ENCODE peak calls at places on chromosome 20, in ten cellular contexts. C is OCI-LY7, Y is left lung, R is H7, X is AG10803, M is GM23248, P is heart right ventricle, L is dorsolateral prefrontal cortex, J is SK-N-SH, E is IMR-90. A is an unnamed sample.

GRCh38 chr20:46965477-46965876 is 70.8 kb downstream of the EYA2 start:
- DNase-seq in C (no peak), Y (no peak), R (no peak), X (no peak), M (no peak), P (no peak), L (no peak), J (no peak), E (no peak), A (no peak)

GRCh38 chr20:33798444-33798843 is 12.7 kb upstream of the CHMP4B start:
- DNase-seq in C (no peak), Y (no peak), R (no peak), X (no peak), M (no peak), P (no peak), L (no peak), J (no peak), E (no peak), A (no peak)

GRCh38 chr20:34475979-34476736 is 40.1 kb upstream of the DYNLRB1 start:
- DNase-seq in C (peak), Y (peak), R (peak), X (peak), M (peak), P (peak), L (peak), J (peak), E (peak), A (no peak)

GRCh38 chr20:61436674-61437279 is 184.7 kb downstream of the CDH4 start:
- DNase-seq in C (no peak), Y (no peak), R (peak), X (peak), M (peak), P (no peak), L (peak), J (no peak), E (peak), A (no peak)

GRCh38 chr20:49538950-49539349 is 29.0 kb downstream of the PTGIS start:
- DNase-seq in C (no peak), Y (no peak), R (no peak), X (no peak), M (no peak), P (no peak), L (no peak), J (no peak), E (no peak), A (no peak)

GRCh38 chr20:15236812-15237211 is 899.4 kb upstream of the FLRT3 start:
- DNase-seq in C (peak), Y (no peak), R (peak), X (peak), M (peak), P (no peak), L (no peak), J (peak), E (peak), A (peak)

GRCh38 chr20:57503035-57503658 is 21.8 kb downstream of the CTCFL start:
- DNase-seq in C (no peak), Y (no peak), R (no peak), X (no peak), M (no peak), P (no peak), L (no peak), J (no peak), E (no peak), A (peak)

GRCh38 chr20:21437816-21438215 is 40.5 kb upstream of the NKX2-4 start:
- DNase-seq in C (no peak), Y (no peak), R (no peak), X (no peak), M (peak), P (no peak), L (no peak), J (no peak), E (no peak), A (no peak)

GRCh38 chr20:63696628-63697356 is at the start of gene TNFRSF6B:
- DNase-seq in C (no peak), Y (no peak), R (peak), X (no peak), M (peak), P (peak), L (no peak), J (peak), E (no peak), A (no peak)

GRCh38 chr20:54078296-54078695 is 7.9 kb upstream of the BCAS1 start:
- DNase-seq in C (peak), Y (no peak), R (no peak), X (no peak), M (no peak), P (no peak), L (no peak), J (no peak), E (no peak), A (no peak)

GRCh38 chr20:38221041-38221589 is 39.4 kb downstream of the KIAA1755 start:
- DNase-seq in C (peak), Y (peak), R (peak), X (peak), M (peak), P (peak), L (peak), J (peak), E (peak), A (no peak)

GRCh38 chr20:39897058-39897457 is 792.0 kb downstream of the MAFB start:
- DNase-seq in C (no peak), Y (no peak), R (no peak), X (peak), M (peak), P (no peak), L (no peak), J (no peak), E (peak), A (no peak)

GRCh38 chr20:3222635-3223600 is 13.6 kb downstream of the ITPA start:
- DNase-seq in C (peak), Y (no peak), R (peak), X (no peak), M (no peak), P (peak), L (no peak), J (no peak), E (no peak), A (no peak)

GRCh38 chr20:12179692-12180091 is 262.0 kb downstream of the BTBD3 start:
- DNase-seq in C (no peak), Y (no peak), R (no peak), X (no peak), M (no peak), P (no peak), L (no peak), J (peak), E (no peak), A (no peak)

GRCh38 chr20:34215711-34216381 is 25.4 kb upstream of the ASIP start:
- DNase-seq in C (no peak), Y (peak), R (peak), X (peak), M (peak), P (peak), L (peak), J (peak), E (peak), A (no peak)

GRCh38 chr20:43040427-43040826 is 149.3 kb downstream of the PTPRT start:
- DNase-seq in C (peak), Y (no peak), R (peak), X (no peak), M (peak), P (no peak), L (no peak), J (no peak), E (no peak), A (no peak)

GRCh38 chr20:32678948-32679347 is 5.2 kb upstream of the C20orf203 start:
- DNase-seq in C (no peak), Y (no peak), R (no peak), X (peak), M (peak), P (peak), L (peak), J (no peak), E (peak), A (no peak)

GRCh38 chr20:46607849-46608497 is 43.3 kb downstream of the SLC13A3 start:
- DNase-seq in C (no peak), Y (no peak), R (no peak), X (no peak), M (no peak), P (no peak), L (no peak), J (no peak), E (no peak), A (no peak)

GRCh38 chr20:12847862-12848261 is 160.9 kb upstream of the SPTLC3 start:
- DNase-seq in C (no peak), Y (no peak), R (no peak), X (peak), M (peak), P (no peak), L (no peak), J (no peak), E (no peak), A (no peak)

GRCh38 chr20:34546751-34547181 is 11.8 kb upstream of the MAP1LC3A start:
- DNase-seq in C (no peak), Y (no peak), R (peak), X (no peak), M (no peak), P (no peak), L (no peak), J (no peak), E (no peak), A (no peak)

GRCh38 chr20:50378170-50379000 is 131.8 kb upstream of the PTPN1 start:
- DNase-seq in C (no peak), Y (no peak), R (no peak), X (no peak), M (no peak), P (no peak), L (no peak), J (no peak), E (peak), A (no peak)

GRCh38 chr20:58344741-58345140 is 35.2 kb downstream of the RAB22A start:
- DNase-seq in C (no peak), Y (no peak), R (no peak), X (peak), M (peak), P (no peak), L (no peak), J (no peak), E (peak), A (no peak)

GRCh38 chr20:40787922-40788321 is 98.9 kb upstream of the MAFB start:
- DNase-seq in C (no peak), Y (no peak), R (no peak), X (no peak), M (no peak), P (no peak), L (no peak), J (no peak), E (no peak), A (no peak)

GRCh38 chr20:50144362-50144761 is 9.2 kb downstream of the PEDS1 start:
- DNase-seq in C (no peak), Y (peak), R (no peak), X (peak), M (peak), P (no peak), L (no peak), J (no peak), E (peak), A (no peak)

DNA sequence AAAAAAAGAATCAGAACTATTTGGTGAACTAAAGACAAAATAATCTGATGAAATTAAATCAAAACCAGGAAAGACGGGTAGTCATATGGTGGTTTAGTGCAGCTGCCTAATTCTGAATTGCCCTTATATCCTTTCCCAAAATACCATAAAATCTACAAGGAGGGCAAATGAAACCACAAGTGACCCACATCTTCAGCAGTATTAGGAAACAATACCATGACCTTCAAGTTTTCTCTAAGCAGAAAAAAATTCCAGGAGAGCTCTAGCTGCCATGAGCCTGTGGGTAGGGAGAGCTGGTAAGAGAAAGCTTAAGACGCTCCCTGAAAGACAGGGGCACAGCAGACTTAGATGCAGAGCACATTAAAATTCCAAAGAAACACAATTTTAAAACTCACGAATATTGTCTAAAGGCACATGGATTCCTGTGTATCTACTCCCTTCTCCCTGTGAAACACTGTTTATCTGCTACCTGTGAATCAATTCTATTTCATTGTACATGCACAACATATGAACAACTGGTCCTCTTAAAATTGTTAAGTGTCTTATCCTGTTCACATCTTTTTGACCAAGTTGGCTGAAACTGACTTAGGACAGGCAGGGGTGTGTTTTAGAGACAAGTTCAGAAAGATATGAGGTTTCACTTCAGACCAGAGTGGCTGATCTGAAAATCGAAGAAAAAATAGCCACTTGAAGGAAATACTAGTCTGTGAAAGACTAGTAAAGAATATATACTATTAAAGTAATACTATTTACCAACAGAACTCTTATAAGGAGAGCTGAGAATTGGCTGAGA is 153.6 kb upstream of the SHLD1 start:
- DNase-seq in C (no peak), Y (no peak), R (no peak), X (no peak), M (no peak), P (no peak), L (no peak), J (no peak), E (no peak), A (no peak)
- H3K4me3 ChIP-seq in C (peak), Y (no peak), R (no peak), X (no peak), M (no peak), P (no peak), L (no peak), J (no peak), E (no peak), A (peak)

DNA sequence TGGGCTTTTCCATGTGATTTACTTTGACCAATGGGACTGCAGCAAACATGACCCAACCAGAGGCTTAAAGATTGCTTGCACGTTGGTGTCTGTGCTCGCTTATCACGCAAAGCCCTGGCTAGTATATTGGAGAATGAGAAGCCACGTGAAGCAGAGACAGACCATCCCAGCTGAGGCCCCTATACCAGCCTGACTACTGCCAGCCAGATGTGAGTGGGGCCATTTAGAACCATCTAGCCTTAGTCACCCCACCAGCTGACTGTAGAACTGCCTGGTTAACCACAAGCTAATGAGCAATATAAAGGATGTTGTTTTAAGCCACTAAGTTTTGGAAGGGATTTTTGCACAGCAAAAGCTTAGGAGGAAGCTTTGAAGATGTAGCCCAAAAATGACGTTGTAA is 74.5 kb downstream of the MACROD2 start:
- DNase-seq in C (no peak), Y (no peak), R (no peak), X (peak), M (peak), P (no peak), L (no peak), J (no peak), E (no peak), A (no peak)
- H3K4me3 ChIP-seq in C (no peak), Y (no peak), R (no peak), X (no peak), M (no peak), P (no peak), L (no peak), J (no peak), E (no peak), A (no peak)

GRCh38 chr20:44187054-44187762 is at the start of gene JPH2:
- DNase-seq in C (no peak), Y (no peak), R (peak), X (peak), M (peak), P (peak), L (no peak), J (peak), E (peak), A (no peak)

GRCh38 chr20:44187763-44188709 is 1.0 kb upstream of the JPH2 start:
- DNase-seq in C (peak), Y (no peak), R (peak), X (peak), M (peak), P (no peak), L (no peak), J (no peak), E (peak), A (no peak)

GRCh38 chr20:44186201-44186600 is 787 bp downstream of the JPH2 start:
- DNase-seq in C (no peak), Y (no peak), R (no peak), X (no peak), M (no peak), P (peak), L (no peak), J (no peak), E (no peak), A (no peak)

GRCh38 chr20:44185574-44185973 is 1.4 kb downstream of the JPH2 start:
- DNase-seq in C (no peak), Y (no peak), R (no peak), X (no peak), M (no peak), P (no peak), L (no peak), J (no peak), E (no peak), A (no peak)

GRCh38 chr20:44186674-44187053 is 324 bp downstream of the JPH2 start:
- DNase-seq in C (no peak), Y (no peak), R (peak), X (no peak), M (peak), P (no peak), L (no peak), J (peak), E (no peak), A (no peak)
- H3K4me3 ChIP-seq in C (no peak), Y (peak), R (peak), X (peak), M (peak), P (peak), L (peak), J (peak), E (peak), A (no peak)

DNA sequence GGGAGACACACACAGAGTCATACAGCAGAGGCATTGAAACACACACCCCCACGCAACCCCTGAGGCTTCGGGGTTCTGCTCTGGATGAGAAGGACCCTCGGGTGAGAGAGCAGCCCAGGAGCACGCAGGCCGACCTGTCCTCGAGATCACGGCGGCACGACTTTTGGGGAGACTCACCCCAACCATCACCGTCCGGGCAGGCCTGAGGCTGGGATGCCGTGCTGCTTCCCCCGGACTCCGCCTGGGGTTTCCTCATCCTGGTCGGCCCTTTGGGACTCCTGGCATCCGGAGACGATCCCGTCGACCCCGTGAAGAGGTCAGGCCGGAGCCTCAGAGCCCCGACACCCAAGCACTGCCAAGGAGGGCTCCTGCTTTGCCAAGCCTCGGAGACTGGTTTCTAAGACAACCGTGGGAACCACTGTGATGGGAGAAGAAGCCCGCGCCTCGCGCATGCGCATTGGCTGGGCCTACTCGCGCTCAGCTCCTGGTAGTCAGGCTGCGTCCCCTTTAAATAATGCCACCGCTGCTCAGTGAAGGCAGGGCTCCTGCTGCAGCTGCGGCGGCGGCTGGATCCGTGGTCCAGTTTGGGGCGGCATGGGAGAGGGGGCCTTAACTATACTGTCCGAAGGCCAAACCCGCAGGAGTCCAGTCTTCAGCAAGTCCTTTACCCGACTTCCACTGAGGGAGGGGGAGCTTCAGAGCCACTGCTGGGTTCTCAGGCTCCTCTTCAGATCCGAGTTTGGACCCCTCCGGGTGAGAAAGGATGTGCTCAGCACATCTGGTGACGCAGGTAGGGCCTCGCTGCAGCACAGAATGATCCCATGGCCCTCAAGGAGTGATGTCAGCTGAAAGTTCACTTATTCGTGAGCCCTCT is 171.4 kb upstream of the ZNF337 start:
- DNase-seq in C (no peak), Y (peak), R (peak), X (peak), M (peak), P (peak), L (peak), J (peak), E (peak), A (no peak)
- H3K4me3 ChIP-seq in C (no peak), Y (peak), R (peak), X (peak), M (peak), P (peak), L (peak), J (no peak), E (peak), A (peak)

DNA sequence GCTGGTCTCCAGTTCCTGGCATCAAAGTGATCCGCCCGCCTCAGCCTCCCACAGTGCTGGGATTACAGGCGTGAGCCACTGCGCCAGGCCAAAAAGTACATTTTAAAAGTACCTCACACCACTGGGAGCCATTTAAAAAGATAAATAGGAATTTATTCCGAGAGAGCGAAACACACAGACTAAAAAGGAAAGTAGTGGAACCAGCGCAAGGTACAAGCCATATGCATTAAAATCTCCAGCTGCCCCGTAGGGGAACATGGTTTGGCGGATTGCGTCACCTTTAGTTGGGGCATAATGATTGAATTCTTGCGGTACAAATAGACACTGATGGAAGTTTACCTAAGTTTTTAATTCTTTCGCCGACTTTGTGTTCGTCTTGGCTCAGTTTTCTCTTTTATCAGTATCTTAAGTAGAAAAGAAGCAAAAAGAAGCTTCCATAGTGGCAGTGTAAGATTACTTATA is 1.3 kb downstream of the RAD21L1 start:
- DNase-seq in C (no peak), Y (no peak), R (no peak), X (no peak), M (no peak), P (no peak), L (no peak), J (no peak), E (no peak), A (no peak)
- H3K4me3 ChIP-seq in C (no peak), Y (no peak), R (no peak), X (peak), M (peak), P (peak), L (peak), J (peak), E (peak), A (no peak)

A was measured in GM12864.